ENCODE peak calls at places on chromosomes 1 and 21, in seven cellular contexts. T, C, Q, M, F, X and B are unnamed samples.

GRCh38 chr21:43740497-43741156 is 21.7 kb downstream of the PDXK start:
- DNase-seq in T (no peak), C (no peak), Q (peak), M (no peak), F (no peak), X (no peak), B (no peak)

GRCh38 chr1:6145351-6145750 is 34.8 kb downstream of the CHD5 start:
- DNase-seq in T (no peak), C (no peak), Q (no peak), M (no peak), F (no peak), X (no peak), B (no peak)

GRCh38 chr1:24295547-24295946 is 23.6 kb upstream of the GRHL3 start:
- DNase-seq in T (no peak), C (no peak), Q (no peak), M (no peak), F (no peak), X (no peak), B (no peak)

GRCh38 chr1:94737124-94737998 is 82.8 kb upstream of the SLC44A3 start:
- DNase-seq in T (no peak), C (no peak), Q (no peak), M (peak), F (peak), X (no peak), B (no peak)

GRCh38 chr1:43836267-43836951 is 97.2 kb upstream of the ARTN start:
- DNase-seq in T (no peak), C (peak), Q (no peak), M (no peak), F (peak), X (peak), B (peak)

GRCh38 chr21:20353351-20353750 is 644.9 kb upstream of the NCAM2 start:
- DNase-seq in T (no peak), C (no peak), Q (no peak), M (no peak), F (no peak), X (no peak), B (no peak)

GRCh38 chr1:31689821-31690220 is 14.0 kb downstream of the COL16A1 start:
- DNase-seq in T (peak), C (no peak), Q (no peak), M (peak), F (peak), X (no peak), B (peak)

GRCh38 chr1:32622806-32623694 is 27.3 kb downstream of the ZBTB8OS start:
- DNase-seq in T (no peak), C (peak), Q (no peak), M (no peak), F (no peak), X (no peak), B (no peak)

GRCh38 chr1:1670866-1671265 is 12.1 kb upstream of the CDK11B start:
- DNase-seq in T (no peak), C (no peak), Q (no peak), M (no peak), F (no peak), X (no peak), B (no peak)

GRCh38 chr1:105137543-105138444 is 1388.1 kb downstream of the AMY1C start:
- DNase-seq in T (no peak), C (no peak), Q (no peak), M (no peak), F (no peak), X (no peak), B (no peak)

GRCh38 chr1:160097911-160098851 is at the start of gene IGSF8:
- DNase-seq in T (no peak), C (peak), Q (peak), M (peak), F (peak), X (peak), B (no peak)

GRCh38 chr21:45405819-45406762 is 1.1 kb downstream of the COL18A1 start:
- DNase-seq in T (no peak), C (no peak), Q (no peak), M (peak), F (no peak), X (no peak), B (no peak)

GRCh38 chr1:34378968-34379729 is 202.4 kb downstream of the C1orf94 start:
- DNase-seq in T (no peak), C (no peak), Q (no peak), M (no peak), F (no peak), X (no peak), B (no peak)

GRCh38 chr1:1259948-1260614 is 13.6 kb upstream of the C1QTNF12 start:
- DNase-seq in T (no peak), C (no peak), Q (no peak), M (no peak), F (no peak), X (no peak), B (no peak)

GRCh38 chr1:222370911-222371717 is 176.8 kb downstream of the HHIPL2 start:
- DNase-seq in T (peak), C (no peak), Q (no peak), M (peak), F (peak), X (no peak), B (peak)

GRCh38 chr1:192171123-192171522 is 12.9 kb downstream of the RGS18 start:
- DNase-seq in T (no peak), C (no peak), Q (no peak), M (no peak), F (no peak), X (no peak), B (no peak)

GRCh38 chr21:37793660-37794059 is 122.6 kb downstream of the KCNJ6 start:
- DNase-seq in T (no peak), C (no peak), Q (no peak), M (peak), F (no peak), X (no peak), B (no peak)

GRCh38 chr1:230197644-230198567 is 130.9 kb downstream of the GALNT2 start:
- DNase-seq in T (no peak), C (no peak), Q (no peak), M (no peak), F (no peak), X (no peak), B (no peak)

GRCh38 chr21:18443686-18444085 is 40.1 kb upstream of the TMPRSS15 start:
- DNase-seq in T (no peak), C (no peak), Q (no peak), M (no peak), F (no peak), X (no peak), B (no peak)

GRCh38 chr1:165442053-165442452 is 2.9 kb downstream of the RXRG start:
- DNase-seq in T (no peak), C (no peak), Q (no peak), M (no peak), F (no peak), X (no peak), B (no peak)

GRCh38 chr1:28751315-28752056 is 14.7 kb downstream of the YTHDF2 start:
- DNase-seq in T (no peak), C (no peak), Q (no peak), M (peak), F (peak), X (no peak), B (peak)

GRCh38 chr1:208159542-208160258 is 84.5 kb downstream of the PLXNA2 start:
- DNase-seq in T (peak), C (no peak), Q (no peak), M (peak), F (no peak), X (no peak), B (peak)

GRCh38 chr1:145999321-146000024 is 3.1 kb upstream of the TXNIP start:
- DNase-seq in T (no peak), C (peak), Q (no peak), M (no peak), F (no peak), X (no peak), B (no peak)

GRCh38 chr1:18871401-18872070 is 12.1 kb upstream of the TAS1R2 start:
- DNase-seq in T (no peak), C (no peak), Q (no peak), M (no peak), F (no peak), X (no peak), B (no peak)

GRCh38 chr1:47469910-47470309 is 32.1 kb downstream of the FOXD2 start:
- DNase-seq in T (no peak), C (no peak), Q (no peak), M (no peak), F (no peak), X (no peak), B (no peak)

GRCh38 chr1:162390396-162391185 is 9.1 kb downstream of the C1orf226 start:
- DNase-seq in T (no peak), C (no peak), Q (no peak), M (no peak), F (no peak), X (no peak), B (no peak)

GRCh38 chr1:203181586-203182376 is 4.7 kb downstream of the CHI3L1 start:
- DNase-seq in T (no peak), C (no peak), Q (no peak), M (no peak), F (no peak), X (no peak), B (no peak)

GRCh38 chr1:13674386-13674785 is 25.6 kb upstream of the PRDM2 start:
- DNase-seq in T (no peak), C (no peak), Q (no peak), M (no peak), F (no peak), X (no peak), B (no peak)

GRCh38 chr1:44408181-44409018 is 3.3 kb downstream of the RNF220 start:
- DNase-seq in T (no peak), C (no peak), Q (no peak), M (peak), F (no peak), X (peak), B (no peak)